ENCODE peak calls at places on chromosomes 11 and 22, in seven cellular contexts. L is neural crest cell; Y is EL; V is left cardiac atrium; G is NCI-H82; B is LoVo; A is activated T-cell treated with anti-CD3 and anti-CD28 coated beads, Interleukin-2, amount 50 U/mL, for 1 hour. J is an unnamed sample.

GRCh38 chr11:3207530-3208189 is 11.0 kb downstream of the MRGPRG start:
- DNase-seq in L (no peak), Y (no peak), V (peak), G (no peak), B (no peak), A (no peak), J (peak)

GRCh38 chr22:44211946-44212930 is 31.5 kb downstream of the PARVG start:
- DNase-seq in L (no peak), Y (no peak), V (no peak), G (peak), B (no peak), A (no peak), J (no peak)

GRCh38 chr11:129946965-129947364 is 51.6 kb upstream of the NFRKB start:
- DNase-seq in L (no peak), Y (no peak), V (no peak), G (no peak), B (no peak), A (no peak), J (no peak)

GRCh38 chr22:48245119-48245485 is 1482.7 kb downstream of the TBC1D22A start:
- DNase-seq in L (no peak), Y (no peak), V (no peak), G (no peak), B (no peak), A (no peak), J (no peak)

GRCh38 chr11:111765320-111765983 is 737 bp downstream of the PPP2R1B start:
- DNase-seq in L (no peak), Y (peak), V (no peak), G (peak), B (no peak), A (no peak), J (peak)

GRCh38 chr22:48849513-48849912 is 978.2 kb downstream of the BRD1 start:
- DNase-seq in L (no peak), Y (no peak), V (no peak), G (no peak), B (no peak), A (no peak), J (no peak)

GRCh38 chr11:16195659-16196058 is 160.7 kb downstream of the SOX6 start:
- DNase-seq in L (no peak), Y (peak), V (no peak), G (no peak), B (no peak), A (no peak), J (peak)

GRCh38 chr22:30282616-30283046 is 6.7 kb downstream of the CASTOR1 start:
- DNase-seq in L (no peak), Y (no peak), V (no peak), G (no peak), B (no peak), A (no peak), J (peak)

GRCh38 chr11:128021304-128022006 is 565.9 kb downstream of the ETS1 start:
- DNase-seq in L (no peak), Y (peak), V (no peak), G (peak), B (no peak), A (no peak), J (no peak)

GRCh38 chr11:5891216-5891800 is 1.7 kb upstream of the OR52E5 start:
- DNase-seq in L (no peak), Y (peak), V (no peak), G (peak), B (peak), A (no peak), J (no peak)

GRCh38 chr22:24066872-24067271 is 55.8 kb downstream of the CABIN1 start:
- DNase-seq in L (no peak), Y (no peak), V (no peak), G (no peak), B (no peak), A (no peak), J (no peak)